ENCODE peak calls at places on chromosomes 3 and 15, in four cellular contexts. One of them, this sample, is unnamed. For H3K27me3 and H3K36me3, the result is how much of the 10 kb centered on the place peaks cover.

GRCh38 chr3:64023861-64024223 is 548 bp upstream of the PSMD6 start:
- DNase-seq in PC-3: no peak
- DNase-seq in fibroblast of lung: no peak
- DNase-seq in GM23338: no peak
- DNase-seq in this sample: no peak

GRCh38 chr15:49847436-49847835 is 226.6 kb downstream of the DTWD1 start:
- DNase-seq in PC-3: no peak
- DNase-seq in fibroblast of lung: peak
- DNase-seq in GM23338: no peak
- DNase-seq in this sample: no peak

GRCh38 chr3:85571835-85572234 is 613.0 kb downstream of the CADM2 start:
- DNase-seq in PC-3: peak
- DNase-seq in fibroblast of lung: peak
- DNase-seq in GM23338: no peak
- DNase-seq in this sample: peak

GRCh38 chr3:178719036-178719635 is 182.9 kb downstream of the KCNMB2 start:
- DNase-seq in PC-3: no peak
- DNase-seq in fibroblast of lung: no peak
- DNase-seq in GM23338: no peak
- DNase-seq in this sample: no peak

GRCh38 chr15:28975766-28976179 is 90.0 kb downstream of the APBA2 start:
- DNase-seq in PC-3: peak
- DNase-seq in fibroblast of lung: peak
- DNase-seq in GM23338: peak
- DNase-seq in this sample: peak

GRCh38 chr15:49888727-49889126 is 230.3 kb downstream of the ATP8B4 start:
- DNase-seq in PC-3: no peak
- DNase-seq in fibroblast of lung: no peak
- DNase-seq in GM23338: no peak
- DNase-seq in this sample: no peak

GRCh38 chr15:27058939-27059338 is 88.0 kb downstream of the GABRG3 start:
- DNase-seq in PC-3: no peak
- DNase-seq in fibroblast of lung: no peak
- DNase-seq in GM23338: no peak
- DNase-seq in this sample: no peak

GRCh38 chr15:58179741-58180381 is 41.7 kb downstream of the AQP9 start:
- DNase-seq in PC-3: peak
- DNase-seq in fibroblast of lung: peak
- DNase-seq in GM23338: no peak
- DNase-seq in this sample: no peak

GRCh38 chr15:64599716-64600115 is 139.3 kb downstream of the ZNF609 start:
- DNase-seq in PC-3: peak
- DNase-seq in fibroblast of lung: peak
- DNase-seq in GM23338: no peak
- DNase-seq in this sample: no peak

GRCh38 chr3:9012521-9012920 is 49.2 kb upstream of the RAD18 start:
- DNase-seq in PC-3: peak
- DNase-seq in fibroblast of lung: no peak
- DNase-seq in GM23338: no peak
- DNase-seq in this sample: no peak

GRCh38 chr3:196141866-196142673 is 60.2 kb upstream of the TFRC start:
- DNase-seq in PC-3: peak
- DNase-seq in fibroblast of lung: no peak
- DNase-seq in GM23338: no peak
- DNase-seq in this sample: no peak

GRCh38 chr3:139328356-139328755 is 15.5 kb upstream of the MRPS22 start:
- DNase-seq in PC-3: no peak
- DNase-seq in fibroblast of lung: no peak
- DNase-seq in GM23338: no peak
- DNase-seq in this sample: no peak

GRCh38 chr15:39140060-39140604 is 440.7 kb upstream of the THBS1 start:
- DNase-seq in PC-3: peak
- DNase-seq in fibroblast of lung: peak
- DNase-seq in GM23338: peak
- DNase-seq in this sample: peak

GRCh38 chr3:46114324-46114988 is 87.2 kb upstream of the XCR1 start:
- DNase-seq in PC-3: peak
- DNase-seq in fibroblast of lung: peak
- DNase-seq in GM23338: no peak
- DNase-seq in this sample: peak

GRCh38 chr3:150384517-150385212 is 23.4 kb upstream of the TSC22D2 start:
- DNase-seq in PC-3: no peak
- DNase-seq in fibroblast of lung: peak
- DNase-seq in GM23338: peak
- DNase-seq in this sample: no peak

GRCh38 chr3:160485931-160486330 is 36.3 kb upstream of the TRIM59 start:
- DNase-seq in PC-3: no peak
- DNase-seq in fibroblast of lung: no peak
- DNase-seq in GM23338: no peak
- DNase-seq in this sample: no peak

GRCh38 chr3:8891774-8892173 is 71.5 kb downstream of the RAD18 start:
- DNase-seq in PC-3: no peak
- DNase-seq in fibroblast of lung: peak
- DNase-seq in GM23338: no peak
- DNase-seq in this sample: no peak

GRCh38 chr3:127865941-127866340 is 43.6 kb upstream of the MGLL start:
- DNase-seq in PC-3: peak
- DNase-seq in fibroblast of lung: peak
- DNase-seq in GM23338: peak
- DNase-seq in this sample: peak

GRCh38 chr3:72149645-72150044 is 364.7 kb upstream of the PROK2 start:
- DNase-seq in PC-3: no peak
- DNase-seq in fibroblast of lung: no peak
- DNase-seq in GM23338: no peak
- DNase-seq in this sample: no peak

GRCh38 chr3:183253364-183253960 is 409 bp downstream of the B3GNT5 start:
- DNase-seq in PC-3: peak
- DNase-seq in fibroblast of lung: peak
- DNase-seq in GM23338: no peak
- DNase-seq in this sample: peak

GRCh38 chr3:171784937-171785336 is 25.3 kb downstream of the PLD1 start:
- DNase-seq in PC-3: peak
- DNase-seq in fibroblast of lung: no peak
- DNase-seq in GM23338: no peak
- DNase-seq in this sample: no peak

GRCh38 chr15:68158046-68158628 is 47.0 kb downstream of the CALML4 start:
- DNase-seq in PC-3: no peak
- DNase-seq in fibroblast of lung: peak
- DNase-seq in GM23338: no peak
- DNase-seq in this sample: no peak

GRCh38 chr3:192467230-192468186 is 259.8 kb downstream of the FGF12 start:
- DNase-seq in PC-3: peak
- DNase-seq in fibroblast of lung: peak
- DNase-seq in GM23338: peak
- DNase-seq in this sample: no peak

GRCh38 chr3:67292356-67293225 is 294.5 kb downstream of the KBTBD8 start:
- DNase-seq in PC-3: peak
- DNase-seq in fibroblast of lung: no peak
- DNase-seq in GM23338: no peak
- DNase-seq in this sample: no peak

GRCh38 chr3:169383770-169384169 is 279.7 kb downstream of the MECOM start:
- DNase-seq in PC-3: no peak
- DNase-seq in fibroblast of lung: no peak
- DNase-seq in GM23338: no peak
- DNase-seq in this sample: no peak

GRCh38 chr15:92118936-92119325 is 265.4 kb downstream of the SLCO3A1 start:
- DNase-seq in PC-3: no peak
- DNase-seq in fibroblast of lung: no peak
- DNase-seq in GM23338: no peak
- DNase-seq in this sample: no peak

GRCh38 chr3:2511356-2511755 is 412.7 kb downstream of the CNTN4 start:
- DNase-seq in PC-3: no peak
- DNase-seq in fibroblast of lung: no peak
- DNase-seq in GM23338: peak
- DNase-seq in this sample: no peak

GRCh38 chr15:40908095-40908494 is 13.8 kb downstream of the VPS18 start:
- DNase-seq in PC-3: no peak
- DNase-seq in fibroblast of lung: no peak
- DNase-seq in GM23338: no peak
- DNase-seq in this sample: no peak

GRCh38 chr15:59255647-59256380 is 49.2 kb downstream of the LDHAL6B start:
- DNase-seq in PC-3: peak
- DNase-seq in fibroblast of lung: peak
- DNase-seq in GM23338: no peak
- DNase-seq in this sample: no peak

GRCh38 chr3:50572801-50573371 is 3.6 kb downstream of the HEMK1 start:
- DNase-seq in PC-3: no peak
- DNase-seq in fibroblast of lung: no peak
- DNase-seq in GM23338: no peak
- DNase-seq in this sample: no peak

GRCh38 chr15:73324496-73325170 is 44.1 kb downstream of the HCN4 start:
- DNase-seq in PC-3: no peak
- DNase-seq in fibroblast of lung: no peak
- DNase-seq in GM23338: no peak
- DNase-seq in this sample: no peak

GRCh38 chr3:32303051-32303786 is 64.7 kb downstream of the CMTM8 start:
- DNase-seq in PC-3: no peak
- DNase-seq in fibroblast of lung: no peak
- DNase-seq in GM23338: no peak
- DNase-seq in this sample: no peak

GRCh38 chr3:171255236-171255806 is 204.9 kb downstream of the TNIK start:
- DNase-seq in PC-3: no peak
- DNase-seq in fibroblast of lung: no peak
- DNase-seq in GM23338: no peak
- DNase-seq in this sample: no peak

GRCh38 chr3:181868576-181868975 is 156.9 kb downstream of the SOX2 start:
- DNase-seq in PC-3: no peak
- DNase-seq in fibroblast of lung: no peak
- DNase-seq in GM23338: no peak
- DNase-seq in this sample: no peak

GRCh38 chr3:20511863-20512262 is 325.9 kb upstream of the SGO1 start:
- DNase-seq in PC-3: peak
- DNase-seq in fibroblast of lung: peak
- DNase-seq in GM23338: peak
- DNase-seq in this sample: no peak

DNA sequence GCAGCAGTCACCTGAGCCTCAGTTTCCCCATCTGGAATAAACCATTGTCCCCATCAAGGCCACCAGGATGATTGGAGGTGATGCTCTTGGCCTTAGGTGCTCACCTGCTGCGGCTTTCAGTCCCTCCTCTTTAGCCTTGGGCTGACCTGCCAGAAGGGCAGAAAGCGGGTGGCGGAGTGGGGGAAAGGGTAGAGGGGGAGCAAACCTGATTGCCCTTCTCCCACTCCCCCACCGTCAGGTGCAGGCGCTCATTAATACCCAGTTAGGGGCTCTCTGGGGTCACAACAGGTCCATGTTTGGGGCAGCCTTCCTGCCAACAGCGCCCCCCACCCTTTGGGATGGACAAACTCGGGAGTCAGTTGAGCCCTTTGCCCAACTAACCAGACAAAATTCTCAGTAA is 50.5 kb downstream of the GRIP2 start:
- DNase-seq in PC-3: no peak
- DNase-seq in fibroblast of lung: no peak
- DNase-seq in GM23338: no peak
- DNase-seq in this sample: no peak
- H3K4me3 ChIP-seq in PC-3: no peak
- H3K4me3 ChIP-seq in fibroblast of lung: no peak
- H3K4me3 ChIP-seq in GM23338: no peak
- H3K4me3 ChIP-seq in this sample: no peak

DNA sequence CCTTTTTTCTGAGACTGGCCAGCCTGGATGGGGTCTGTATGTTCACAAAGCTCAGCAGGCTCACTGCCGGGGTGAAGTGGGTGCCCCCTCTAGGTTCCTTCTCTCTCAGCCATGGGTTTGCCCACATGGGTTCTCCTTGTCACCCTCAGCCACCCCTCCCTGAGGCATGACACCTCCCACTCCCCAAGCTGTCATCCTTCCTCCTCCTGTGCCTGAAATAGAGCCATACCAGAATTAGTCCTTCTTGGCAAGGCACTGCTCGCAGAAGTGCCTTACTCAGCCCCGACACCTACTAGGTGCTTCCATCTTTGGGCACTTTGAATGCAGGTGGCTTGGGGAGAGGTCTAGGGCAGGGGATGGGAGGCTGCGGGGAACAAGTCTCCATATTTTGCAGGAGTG is 62.9 kb upstream of the SEC13 start:
- DNase-seq in PC-3: no peak
- DNase-seq in fibroblast of lung: no peak
- DNase-seq in GM23338: no peak
- DNase-seq in this sample: no peak
- H3K27me3 ChIP-seq in PC-3: under half
- H3K27me3 ChIP-seq in fibroblast of lung: under half
- H3K27me3 ChIP-seq in GM23338: under half
- H3K27me3 ChIP-seq in this sample: under half

GRCh38 chr3:99867594-99868437 is 50.2 kb downstream of the CMSS1 start:
- DNase-seq in PC-3: no peak
- DNase-seq in fibroblast of lung: no peak
- DNase-seq in GM23338: peak
- DNase-seq in this sample: no peak

GRCh38 chr3:99868438-99868723 is 50.7 kb downstream of the CMSS1 start:
- DNase-seq in PC-3: peak
- DNase-seq in fibroblast of lung: peak
- DNase-seq in GM23338: no peak
- DNase-seq in this sample: no peak

GRCh38 chr3:99865321-99865720 is 47.7 kb downstream of the CMSS1 start:
- DNase-seq in PC-3: peak
- DNase-seq in fibroblast of lung: peak
- DNase-seq in GM23338: no peak
- DNase-seq in this sample: no peak

GRCh38 chr3:99864289-99864688 is 46.6 kb downstream of the CMSS1 start:
- DNase-seq in PC-3: no peak
- DNase-seq in fibroblast of lung: no peak
- DNase-seq in GM23338: no peak
- DNase-seq in this sample: no peak

DNA sequence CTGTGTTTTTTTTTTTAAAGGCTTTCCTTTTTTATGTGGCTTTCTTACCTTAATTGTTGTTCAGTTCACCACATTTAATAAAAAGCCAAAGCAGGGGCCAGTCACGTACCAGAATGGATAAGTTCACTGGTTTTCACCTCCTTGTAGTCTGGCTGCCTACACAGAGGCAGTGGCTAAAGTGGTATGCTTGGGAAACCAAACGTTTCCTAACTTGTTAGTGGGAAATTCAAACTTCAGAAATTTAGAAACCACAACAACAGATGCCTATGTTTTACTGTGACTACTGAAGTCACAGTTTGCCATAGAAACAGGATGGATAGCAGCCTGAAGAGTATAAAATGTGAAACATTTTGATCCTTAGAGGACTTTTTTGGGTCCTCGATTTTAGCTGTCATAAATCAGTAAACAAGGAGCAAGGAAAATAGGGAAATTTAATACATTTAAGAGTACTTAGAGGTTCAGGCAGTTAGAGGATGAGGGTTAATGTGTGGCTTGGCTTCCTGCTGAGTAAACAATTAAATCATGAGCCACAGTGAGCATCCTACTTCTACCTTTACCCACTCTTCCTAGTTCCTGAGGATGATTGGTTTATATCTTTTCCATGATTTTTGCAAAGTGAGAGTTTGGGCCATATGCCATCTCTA is 48.6 kb downstream of the CMSS1 start:
- DNase-seq in PC-3: peak
- DNase-seq in fibroblast of lung: peak
- DNase-seq in GM23338: no peak
- DNase-seq in this sample: no peak
- H3K36me3 ChIP-seq in PC-3: under half
- H3K36me3 ChIP-seq in fibroblast of lung: under half
- H3K36me3 ChIP-seq in GM23338: under half
- H3K36me3 ChIP-seq in this sample: half or more

GRCh38 chr15:33104276-33104675 is 90.2 kb downstream of the FMN1 start:
- DNase-seq in PC-3: peak
- DNase-seq in fibroblast of lung: peak
- DNase-seq in GM23338: no peak
- DNase-seq in this sample: peak
- H3K4me3 ChIP-seq in PC-3: peak
- H3K4me3 ChIP-seq in fibroblast of lung: no peak
- H3K4me3 ChIP-seq in GM23338: no peak
- H3K4me3 ChIP-seq in this sample: no peak

This sample was measured in MG63.